ENCODE peak calls at places on chromosomes 11 and 22, in six cellular contexts. Y is progenitor cell of endocrine pancreas, E is posterior cingulate gyrus, V is left lung, C is EL, U is C1 segment of cervical spinal cord. G is an unnamed sample.

GRCh38 chr11:62217191-62217748 is 8.8 kb downstream of the SCGB2A1 start:
- DNase-seq in V (no peak), Y (no peak), U (no peak), C (peak), E (no peak), G (peak)

GRCh38 chr22:25682071-25682470 is 59.9 kb upstream of the MYO18B start:
- DNase-seq in Y (no peak), E (no peak), C (no peak), V (no peak), U (no peak), G (no peak)

GRCh38 chr22:50656122-50657070 is 16.2 kb upstream of the SHANK3 start:
- DNase-seq in V (peak), Y (no peak), U (no peak), C (peak), E (no peak), G (no peak)

GRCh38 chr11:44661311-44661717 is 65.4 kb upstream of the TSPAN18 start:
- DNase-seq in E (no peak), U (no peak), Y (no peak), V (no peak), C (no peak), G (no peak)

GRCh38 chr11:79896258-79896657 is 455.4 kb upstream of the TENM4 start:
- DNase-seq in U (no peak), Y (no peak), V (no peak), C (no peak), E (no peak), G (no peak)

GRCh38 chr11:26613759-26614158 is 41.7 kb upstream of the MUC15 start:
- DNase-seq in U (no peak), E (no peak), V (no peak), C (no peak), Y (no peak), G (no peak)

GRCh38 chr11:118194835-118195627 is 18.6 kb upstream of the SCN2B start:
- DNase-seq in C (peak), U (peak), V (no peak), Y (peak), E (peak), G (no peak)

GRCh38 chr11:48169706-48170105 is 46.9 kb upstream of the OR4B1 start:
- DNase-seq in E (no peak), Y (no peak), V (no peak), U (no peak), C (no peak), G (no peak)

GRCh38 chr11:58924230-58924629 is 15.1 kb upstream of the GLYATL1 start:
- DNase-seq in C (no peak), V (no peak), Y (no peak), E (no peak), U (no peak), G (no peak)

GRCh38 chr11:3735827-3736226 is 61.5 kb downstream of the NUP98 start:
- DNase-seq in U (no peak), Y (no peak), C (peak), V (no peak), E (no peak), G (no peak)

GRCh38 chr22:21449531-21450319 is 17.5 kb upstream of the TMEM191C start:
- DNase-seq in Y (no peak), U (no peak), E (peak), C (no peak), V (peak), G (no peak)

GRCh38 chr11:11243790-11244469 is 109.1 kb downstream of the CSNK2A3 start:
- DNase-seq in U (no peak), Y (no peak), C (no peak), E (no peak), V (no peak), G (peak)

GRCh38 chr11:69744435-69744834 is 30.7 kb downstream of the FGF4 start:
- DNase-seq in V (no peak), C (peak), E (no peak), Y (no peak), U (no peak), G (no peak)

GRCh38 chr22:27624705-27625104 is 176.9 kb downstream of the MN1 start:
- DNase-seq in U (no peak), E (no peak), V (no peak), Y (no peak), C (no peak), G (no peak)

GRCh38 chr22:26674211-26675190 is 17.1 kb downstream of the MIAT start:
- DNase-seq in U (no peak), Y (no peak), E (no peak), V (no peak), C (no peak), G (no peak)

GRCh38 chr11:94882931-94883330 is 90.4 kb downstream of the CWC15 start:
- DNase-seq in U (no peak), E (no peak), C (no peak), Y (no peak), V (no peak), G (no peak)

GRCh38 chr11:79081441-79082124 is 359.2 kb downstream of the TENM4 start:
- DNase-seq in Y (no peak), U (peak), E (no peak), V (no peak), C (peak), G (no peak)

GRCh38 chr11:99818991-99819390 is 798.2 kb downstream of the CNTN5 start:
- DNase-seq in V (no peak), C (no peak), Y (no peak), E (no peak), U (no peak), G (no peak)

GRCh38 chr11:35017528-35018342 is 101.3 kb downstream of the PDHX start:
- DNase-seq in C (no peak), E (no peak), U (no peak), Y (no peak), V (no peak), G (no peak)

GRCh38 chr11:115197433-115197832 is 306.8 kb downstream of the CADM1 start:
- DNase-seq in C (no peak), Y (no peak), V (no peak), U (no peak), E (no peak), G (no peak)

GRCh38 chr11:108593214-108593909 is at the start of gene EXPH5:
- DNase-seq in U (peak), V (peak), C (peak), Y (peak), E (peak), G (peak)

GRCh38 chr11:95266751-95267374 is 35.9 kb upstream of the SESN3 start:
- DNase-seq in V (no peak), C (no peak), U (no peak), Y (no peak), E (no peak), G (peak)

GRCh38 chr11:47843354-47844060 is 4.6 kb downstream of the NUP160 start:
- DNase-seq in E (no peak), C (no peak), U (no peak), Y (no peak), V (no peak), G (no peak)

GRCh38 chr22:27919943-27920755 is 1.1 kb upstream of the PITPNB start:
- DNase-seq in U (no peak), V (no peak), C (peak), Y (no peak), E (no peak), G (peak)

GRCh38 chr11:33997473-33998347 is 53.8 kb upstream of the CAPRIN1 start:
- DNase-seq in V (no peak), E (no peak), C (peak), Y (no peak), U (no peak), G (peak)

GRCh38 chr11:131629925-131630324 is 259.5 kb downstream of the NTM start:
- DNase-seq in U (no peak), C (no peak), V (no peak), Y (no peak), E (no peak), G (no peak)

GRCh38 chr22:20244744-20245576 is 23.2 kb downstream of the RTN4R start:
- DNase-seq in Y (no peak), E (no peak), C (no peak), U (no peak), V (no peak), G (peak)

GRCh38 chr11:44030276-44030932 is 17.4 kb upstream of the ACCSL start:
- DNase-seq in U (no peak), C (no peak), V (no peak), E (no peak), Y (no peak), G (no peak)

GRCh38 chr11:2913029-2913431 is 16.2 kb downstream of the PHLDA2 start:
- DNase-seq in Y (no peak), U (no peak), E (no peak), V (no peak), C (peak), G (no peak)

GRCh38 chr22:23278883-23279675 is 98.8 kb downstream of the BCR start:
- DNase-seq in C (no peak), E (no peak), Y (no peak), U (no peak), V (no peak), G (no peak)

GRCh38 chr11:10348650-10349280 is 43.9 kb downstream of the ADM start:
- DNase-seq in V (no peak), C (peak), Y (no peak), U (no peak), E (no peak), G (no peak)

GRCh38 chr11:102390667-102391449 is 43.8 kb downstream of the BIRC2 start:
- DNase-seq in V (peak), Y (no peak), U (peak), C (peak), E (no peak), G (peak)

GRCh38 chr11:34665077-34665835 is 44.4 kb downstream of the EHF start:
- DNase-seq in V (no peak), Y (no peak), E (no peak), C (no peak), U (no peak), G (no peak)